ENCODE peak calls at places on chromosomes 7 and 10, in five cellular contexts. One of them, this sample, is unnamed.

GRCh38 chr7:104156842-104157277 is 51.0 kb downstream of the ORC5 start:
- DNase-seq in hypothalamus: no peak
- DNase-seq in AG09319: no peak
- DNase-seq in activated naive CD4-positive, alpha-beta T cell: no peak
- DNase-seq in thoracic aorta: no peak
- DNase-seq in this sample: no peak

GRCh38 chr10:89450901-89451300 is 36.5 kb downstream of the IFIT5 start:
- DNase-seq in hypothalamus: no peak
- DNase-seq in activated naive CD4-positive, alpha-beta T cell: no peak
- DNase-seq in thoracic aorta: no peak
- DNase-seq in AG09319: no peak
- DNase-seq in this sample: no peak

GRCh38 chr7:137994091-137994688 is 7.7 kb downstream of the CREB3L2 start:
- DNase-seq in thoracic aorta: no peak
- DNase-seq in hypothalamus: no peak
- DNase-seq in AG09319: no peak
- DNase-seq in activated naive CD4-positive, alpha-beta T cell: no peak
- DNase-seq in this sample: no peak

GRCh38 chr7:129438839-129439640 is 4.8 kb downstream of the STRIP2 start:
- DNase-seq in AG09319: no peak
- DNase-seq in thoracic aorta: no peak
- DNase-seq in activated naive CD4-positive, alpha-beta T cell: no peak
- DNase-seq in hypothalamus: no peak
- DNase-seq in this sample: peak

GRCh38 chr10:32982293-32982709 is 24.3 kb upstream of the ITGB1 start:
- DNase-seq in hypothalamus: no peak
- DNase-seq in thoracic aorta: no peak
- DNase-seq in AG09319: no peak
- DNase-seq in activated naive CD4-positive, alpha-beta T cell: no peak
- DNase-seq in this sample: no peak

GRCh38 chr7:954330-955238 is at the start of gene ADAP1:
- DNase-seq in activated naive CD4-positive, alpha-beta T cell: peak
- DNase-seq in thoracic aorta: no peak
- DNase-seq in hypothalamus: peak
- DNase-seq in AG09319: no peak
- DNase-seq in this sample: peak

GRCh38 chr10:22712246-22712958 is 2.0 kb downstream of the PIP4K2A start:
- DNase-seq in activated naive CD4-positive, alpha-beta T cell: no peak
- DNase-seq in AG09319: no peak
- DNase-seq in thoracic aorta: no peak
- DNase-seq in hypothalamus: no peak
- DNase-seq in this sample: no peak

GRCh38 chr7:154684651-154685563 is 318.0 kb downstream of the PAXIP1 start:
- DNase-seq in hypothalamus: no peak
- DNase-seq in AG09319: no peak
- DNase-seq in activated naive CD4-positive, alpha-beta T cell: no peak
- DNase-seq in thoracic aorta: no peak
- DNase-seq in this sample: no peak

GRCh38 chr10:48655426-48656240 is 29.0 kb upstream of the WDFY4 start:
- DNase-seq in hypothalamus: peak
- DNase-seq in thoracic aorta: peak
- DNase-seq in activated naive CD4-positive, alpha-beta T cell: no peak
- DNase-seq in AG09319: no peak
- DNase-seq in this sample: no peak

GRCh38 chr10:60348982-60349381 is 40.7 kb downstream of the ANK3 start:
- DNase-seq in thoracic aorta: no peak
- DNase-seq in AG09319: no peak
- DNase-seq in hypothalamus: no peak
- DNase-seq in activated naive CD4-positive, alpha-beta T cell: no peak
- DNase-seq in this sample: no peak

GRCh38 chr7:2471396-2471795 is 4.8 kb downstream of the GRIFIN start:
- DNase-seq in thoracic aorta: no peak
- DNase-seq in activated naive CD4-positive, alpha-beta T cell: no peak
- DNase-seq in hypothalamus: no peak
- DNase-seq in AG09319: no peak
- DNase-seq in this sample: no peak

GRCh38 chr7:51309361-51310130 is 7.1 kb downstream of the COBL start:
- DNase-seq in AG09319: no peak
- DNase-seq in hypothalamus: no peak
- DNase-seq in activated naive CD4-positive, alpha-beta T cell: no peak
- DNase-seq in thoracic aorta: no peak
- DNase-seq in this sample: no peak

GRCh38 chr10:48802611-48803046 is 118.0 kb downstream of the WDFY4 start:
- DNase-seq in activated naive CD4-positive, alpha-beta T cell: no peak
- DNase-seq in thoracic aorta: no peak
- DNase-seq in AG09319: no peak
- DNase-seq in hypothalamus: no peak
- DNase-seq in this sample: no peak

GRCh38 chr7:97179454-97180104 is 62.1 kb downstream of the SDHAF3 start:
- DNase-seq in hypothalamus: peak
- DNase-seq in AG09319: peak
- DNase-seq in thoracic aorta: no peak
- DNase-seq in activated naive CD4-positive, alpha-beta T cell: peak
- DNase-seq in this sample: peak

GRCh38 chr10:28120043-28120749 is 121.3 kb upstream of the ODAD2 start:
- DNase-seq in hypothalamus: no peak
- DNase-seq in AG09319: peak
- DNase-seq in activated naive CD4-positive, alpha-beta T cell: no peak
- DNase-seq in thoracic aorta: no peak
- DNase-seq in this sample: no peak

GRCh38 chr7:95840953-95841950 is 68.9 kb downstream of the DYNC1I1 start:
- DNase-seq in thoracic aorta: no peak
- DNase-seq in AG09319: no peak
- DNase-seq in hypothalamus: no peak
- DNase-seq in activated naive CD4-positive, alpha-beta T cell: no peak
- DNase-seq in this sample: no peak

GRCh38 chr7:79504607-79505389 is 51.3 kb upstream of the MAGI2 start:
- DNase-seq in hypothalamus: no peak
- DNase-seq in AG09319: no peak
- DNase-seq in activated naive CD4-positive, alpha-beta T cell: no peak
- DNase-seq in thoracic aorta: no peak
- DNase-seq in this sample: no peak

GRCh38 chr10:17169807-17170206 is 31.7 kb downstream of the TRDMT1 start:
- DNase-seq in thoracic aorta: no peak
- DNase-seq in AG09319: no peak
- DNase-seq in activated naive CD4-positive, alpha-beta T cell: no peak
- DNase-seq in hypothalamus: no peak
- DNase-seq in this sample: no peak

GRCh38 chr7:44259547-44260457 is 59.0 kb downstream of the YKT6 start:
- DNase-seq in AG09319: peak
- DNase-seq in hypothalamus: peak
- DNase-seq in thoracic aorta: peak
- DNase-seq in activated naive CD4-positive, alpha-beta T cell: no peak
- DNase-seq in this sample: no peak

GRCh38 chr7:133742709-133743538 is 384.2 kb upstream of the LRGUK start:
- DNase-seq in thoracic aorta: no peak
- DNase-seq in AG09319: no peak
- DNase-seq in hypothalamus: no peak
- DNase-seq in activated naive CD4-positive, alpha-beta T cell: no peak
- DNase-seq in this sample: no peak

GRCh38 chr10:79311581-79312407 is 35.5 kb upstream of the PPIF start:
- DNase-seq in AG09319: no peak
- DNase-seq in hypothalamus: no peak
- DNase-seq in thoracic aorta: no peak
- DNase-seq in activated naive CD4-positive, alpha-beta T cell: no peak
- DNase-seq in this sample: no peak

GRCh38 chr10:102869290-102870198 is at the start of gene AS3MT:
- DNase-seq in AG09319: no peak
- DNase-seq in thoracic aorta: no peak
- DNase-seq in activated naive CD4-positive, alpha-beta T cell: no peak
- DNase-seq in hypothalamus: peak
- DNase-seq in this sample: no peak

GRCh38 chr10:28637346-28637745 is 40.0 kb upstream of the BAMBI start:
- DNase-seq in hypothalamus: no peak
- DNase-seq in activated naive CD4-positive, alpha-beta T cell: no peak
- DNase-seq in AG09319: no peak
- DNase-seq in thoracic aorta: no peak
- DNase-seq in this sample: no peak

GRCh38 chr7:106110238-106110560 is 1.9 kb downstream of the SYPL1 start:
- DNase-seq in activated naive CD4-positive, alpha-beta T cell: no peak
- DNase-seq in AG09319: no peak
- DNase-seq in hypothalamus: no peak
- DNase-seq in thoracic aorta: no peak
- DNase-seq in this sample: no peak

GRCh38 chr10:43867667-43868361 is 219.1 kb upstream of the ZNF32 start:
- DNase-seq in thoracic aorta: no peak
- DNase-seq in AG09319: no peak
- DNase-seq in hypothalamus: no peak
- DNase-seq in activated naive CD4-positive, alpha-beta T cell: no peak
- DNase-seq in this sample: no peak

GRCh38 chr7:99623091-99623693 is 6.4 kb downstream of the ZSCAN25 start:
- DNase-seq in hypothalamus: no peak
- DNase-seq in thoracic aorta: no peak
- DNase-seq in activated naive CD4-positive, alpha-beta T cell: no peak
- DNase-seq in AG09319: no peak
- DNase-seq in this sample: peak

GRCh38 chr7:13725591-13725990 is 263.9 kb downstream of the ETV1 start:
- DNase-seq in hypothalamus: no peak
- DNase-seq in AG09319: no peak
- DNase-seq in thoracic aorta: no peak
- DNase-seq in activated naive CD4-positive, alpha-beta T cell: no peak
- DNase-seq in this sample: no peak

GRCh38 chr7:102175423-102176170 is 111.1 kb upstream of the SH2B2 start:
- DNase-seq in activated naive CD4-positive, alpha-beta T cell: no peak
- DNase-seq in thoracic aorta: no peak
- DNase-seq in AG09319: no peak
- DNase-seq in hypothalamus: peak
- DNase-seq in this sample: no peak

GRCh38 chr7:256461-256940 is 33.5 kb upstream of the FOXL3 start:
- DNase-seq in hypothalamus: no peak
- DNase-seq in activated naive CD4-positive, alpha-beta T cell: no peak
- DNase-seq in thoracic aorta: no peak
- DNase-seq in AG09319: no peak
- DNase-seq in this sample: no peak